ENCODE peak calls at places on chromosomes 5 and 9, in eight cellular contexts. G is right lobe of liver; Y is NCI-H1105; T is CD8-positive, alpha-beta T cell; F is SJSA1; J is left lobe of liver; W is glutamatergic neuron; M is GM10248. N is an unnamed sample.

GRCh38 chr9:76438841-76439588 is 20.0 kb upstream of the GCNT1 start:
- DNase-seq in G (no peak), Y (no peak), T (no peak), F (no peak), J (no peak), W (no peak), M (peak), N (no peak)

GRCh38 chr5:51806677-51807076 is 423.4 kb downstream of the ISL1 start:
- DNase-seq in G (no peak), Y (no peak), T (no peak), F (no peak), J (no peak), W (no peak), M (no peak), N (no peak)

GRCh38 chr9:98009437-98009836 is 26.3 kb downstream of the ANP32B start:
- DNase-seq in G (no peak), Y (no peak), T (no peak), F (no peak), J (no peak), W (no peak), M (no peak), N (no peak)

GRCh38 chr5:15510816-15511215 is 10.8 kb downstream of the FBXL7 start:
- DNase-seq in G (no peak), Y (no peak), T (no peak), F (peak), J (no peak), W (no peak), M (no peak), N (no peak)

GRCh38 chr5:147346006-147346561 is 111.3 kb downstream of the STK32A start:
- DNase-seq in G (no peak), Y (no peak), T (no peak), F (no peak), J (no peak), W (no peak), M (no peak), N (no peak)

GRCh38 chr5:9924614-9925013 is 294.5 kb upstream of the TAS2R1 start:
- DNase-seq in G (no peak), Y (no peak), T (no peak), F (peak), J (no peak), W (no peak), M (no peak), N (peak)

GRCh38 chr9:130328349-130328801 is 62.8 kb downstream of the HMCN2 start:
- DNase-seq in G (no peak), Y (no peak), T (no peak), F (no peak), J (no peak), W (no peak), M (no peak), N (no peak)

GRCh38 chr5:127909078-127909477 is 174.5 kb upstream of the SLC12A2 start:
- DNase-seq in G (no peak), Y (no peak), T (no peak), F (peak), J (no peak), W (no peak), M (peak), N (peak)

GRCh38 chr9:122226758-122227575 is 1.8 kb downstream of the LHX6 start:
- DNase-seq in G (peak), Y (no peak), T (no peak), F (no peak), J (no peak), W (peak), M (peak), N (no peak)

GRCh38 chr5:167916706-167917105 is 374.7 kb upstream of the WWC1 start:
- DNase-seq in G (no peak), Y (no peak), T (no peak), F (peak), J (no peak), W (no peak), M (no peak), N (no peak)

GRCh38 chr9:133543772-133544467 is 9.4 kb downstream of the ADAMTSL2 start:
- DNase-seq in G (no peak), Y (no peak), T (no peak), F (no peak), J (no peak), W (no peak), M (no peak), N (no peak)

GRCh38 chr9:23651051-23651450 is 175.0 kb downstream of the ELAVL2 start:
- DNase-seq in G (no peak), Y (no peak), T (no peak), F (no peak), J (no peak), W (no peak), M (no peak), N (no peak)

GRCh38 chr9:107249131-107249533 is 33.9 kb upstream of the RAD23B start:
- DNase-seq in G (no peak), Y (no peak), T (no peak), F (no peak), J (no peak), W (no peak), M (no peak), N (no peak)

GRCh38 chr5:32831630-32832029 is 120.5 kb downstream of the NPR3 start:
- DNase-seq in G (no peak), Y (no peak), T (no peak), F (peak), J (no peak), W (no peak), M (no peak), N (no peak)

GRCh38 chr9:91082709-91083108 is 279.0 kb downstream of the AUH start:
- DNase-seq in G (no peak), Y (no peak), T (no peak), F (no peak), J (no peak), W (no peak), M (no peak), N (no peak)

GRCh38 chr5:78530342-78531096 is 118.1 kb downstream of the LHFPL2 start:
- DNase-seq in G (no peak), Y (no peak), T (no peak), F (no peak), J (no peak), W (no peak), M (no peak), N (no peak)

GRCh38 chr5:176151286-176151685 is 86.9 kb upstream of the SIMC1 start:
- DNase-seq in G (no peak), Y (no peak), T (no peak), F (peak), J (no peak), W (no peak), M (no peak), N (no peak)

GRCh38 chr5:75509956-75510355 is 1.5 kb downstream of the CERT1 start:
- DNase-seq in G (no peak), Y (no peak), T (no peak), F (peak), J (no peak), W (no peak), M (no peak), N (no peak)

GRCh38 chr9:88976888-88977257 is 14.4 kb upstream of the S1PR3 start:
- DNase-seq in G (no peak), Y (no peak), T (no peak), F (no peak), J (peak), W (no peak), M (no peak), N (no peak)